ENCODE peak calls at places on chromosome 9, in eight cellular contexts. N is Calu3, E is AG09309, H is NCI-H69, Z is cardiac fibroblast, J is T follicular helper cell, R is MM.1S, L is OCI-LY7. M is an unnamed sample.

GRCh38 chr9:87818308-87818707 is 64.4 kb upstream of the SPATA31E1 start:
- DNase-seq in N (no peak), E (no peak), H (peak), Z (no peak), J (no peak), R (peak), L (no peak), M (peak)

GRCh38 chr9:113587471-113588031 is 124.0 kb downstream of the RGS3 start:
- DNase-seq in N (no peak), E (no peak), H (no peak), Z (peak), J (no peak), R (no peak), L (peak), M (no peak)

GRCh38 chr9:133309608-133310007 is 26.4 kb downstream of the SURF6 start:
- DNase-seq in N (no peak), E (no peak), H (no peak), Z (no peak), J (no peak), R (no peak), L (no peak), M (no peak)

GRCh38 chr9:137150485-137151060 is 11.6 kb downstream of the GRIN1 start:
- DNase-seq in N (no peak), E (no peak), H (peak), Z (no peak), J (no peak), R (peak), L (peak), M (peak)

GRCh38 chr9:86328153-86328552 is 26.1 kb downstream of the TUT7 start:
- DNase-seq in N (no peak), E (no peak), H (no peak), Z (no peak), J (no peak), R (no peak), L (no peak), M (no peak)

GRCh38 chr9:17135578-17135904 is 701 bp downstream of the CNTLN start:
- DNase-seq in N (no peak), E (no peak), H (no peak), Z (no peak), J (no peak), R (peak), L (no peak), M (no peak)

GRCh38 chr9:14092344-14092743 is 221.6 kb downstream of the NFIB start:
- DNase-seq in N (no peak), E (no peak), H (no peak), Z (peak), J (no peak), R (no peak), L (no peak), M (no peak)

GRCh38 chr9:123938401-123938800 is 8.5 kb upstream of the DENND1A start:
- DNase-seq in N (no peak), E (no peak), H (no peak), Z (no peak), J (no peak), R (no peak), L (no peak), M (no peak)